ENCODE peak calls at places on chromosomes 5 and 9, in five cellular contexts. S is HepG2, K is H1, C is GM12878, F is NT2/D1. G is an unnamed sample.

GRCh38 chr5:67303356-67303755 is 106.8 kb upstream of the CD180 start:
- DNase-seq in C (no peak), S (no peak), F (no peak), K (no peak), G (no peak)

GRCh38 chr5:80656425-80656824 is 1.6 kb upstream of the DHFR start:
- DNase-seq in C (no peak), K (no peak), F (no peak), S (peak; percentile 29), G (no peak)

GRCh38 chr9:133456409-133456808 is 3.4 kb upstream of the CACFD1 start:
- DNase-seq in S (no peak), K (no peak), F (no peak), C (no peak), G (no peak)

GRCh38 chr5:138706655-138707480 is 46.4 kb upstream of the CTNNA1 start:
- DNase-seq in C (no peak), S (no peak), F (no peak), K (no peak), G (no peak)

GRCh38 chr5:143106175-143106574 is 297.3 kb downstream of the NR3C1 start:
- DNase-seq in K (no peak), F (no peak), S (peak; percentile 80), C (no peak), G (peak; percentile 22)

GRCh38 chr9:72930828-72931227 is 22.0 kb downstream of the ALDH1A1 start:
- DNase-seq in C (no peak), K (peak; percentile 50), S (no peak), F (no peak), G (no peak)

GRCh38 chr9:75064307-75065025 is 23.5 kb downstream of the NMRK1 start:
- DNase-seq in C (no peak), S (no peak), K (no peak), F (no peak), G (no peak)

GRCh38 chr9:135747311-135747710 is 45.3 kb downstream of the KCNT1 start:
- DNase-seq in K (no peak), C (no peak), S (no peak), F (no peak), G (no peak)

GRCh38 chr9:19252174-19252884 is 21.8 kb downstream of the DENND4C start:
- DNase-seq in K (no peak), C (no peak), F (no peak), S (no peak), G (no peak)

GRCh38 chr9:123445116-123445515 is 89.1 kb downstream of the CRB2 start:
- DNase-seq in C (no peak), F (no peak), S (no peak), K (no peak), G (no peak)

GRCh38 chr5:132830436-132831094 is at the start of gene SHROOM1:
- DNase-seq in K (peak; percentile 83), S (peak; percentile 66), F (no peak), C (no peak), G (peak; percentile 56)

GRCh38 chr5:74885170-74885569 is 19.0 kb upstream of the FAM169A start:
- DNase-seq in S (peak; percentile 39), K (no peak), F (no peak), C (no peak), G (no peak)

GRCh38 chr9:91042024-91042423 is 240.4 kb downstream of the SYK start:
- DNase-seq in K (no peak), C (no peak), F (no peak), S (no peak), G (no peak)

GRCh38 chr9:111974092-111974681 is 77.6 kb downstream of the UGCG start:
- DNase-seq in F (no peak), K (no peak), C (no peak), S (no peak), G (peak; percentile 62)

GRCh38 chr5:169263591-169263990 is 37.3 kb downstream of the SLIT3 start:
- DNase-seq in F (no peak), C (no peak), S (no peak), K (no peak), G (no peak)

GRCh38 chr5:169253071-169253470 is 47.9 kb downstream of the SLIT3 start:
- DNase-seq in K (no peak), C (no peak), S (no peak), F (no peak), G (no peak)

GRCh38 chr5:169256191-169256590 is 44.7 kb downstream of the SLIT3 start:
- DNase-seq in F (no peak), C (no peak), K (no peak), S (no peak), G (no peak)

GRCh38 chr5:169258372-169259000 is 42.5 kb downstream of the SLIT3 start:
- DNase-seq in C (no peak), S (no peak), K (no peak), F (no peak), G (no peak)
- TF ChIP-seq SUZ12 in C (no peak), S (no peak), K (no peak), F (no peak), G (no peak)

DNA sequence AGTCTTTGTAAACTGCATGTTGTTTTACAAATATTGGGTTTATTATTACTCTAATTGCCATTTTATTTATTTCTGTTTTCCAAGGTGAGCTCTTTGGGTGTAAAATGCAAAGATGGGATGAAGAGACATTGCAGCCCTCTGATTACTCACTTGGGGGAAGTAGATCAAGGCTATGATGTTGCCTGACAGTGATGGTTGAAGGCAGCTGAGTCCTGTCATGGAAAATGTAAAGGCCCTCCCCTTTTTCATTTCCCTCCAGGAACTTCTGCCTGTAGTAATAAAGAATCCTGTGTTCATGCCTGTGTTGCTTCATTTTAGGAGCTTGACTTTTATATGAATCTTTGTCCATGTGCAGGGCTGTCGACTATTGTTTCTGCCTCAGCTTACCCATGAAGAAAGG is 605.4 kb upstream of the CLINT1 start:
- DNase-seq in F (no peak), S (no peak), K (no peak), C (no peak), G (no peak)
- TF ChIP-seq SUZ12 in F (no peak), S (no peak), K (no peak), C (no peak), G (no peak)

GRCh38 chr5:137442660-137443059 is 56.5 kb downstream of the SPOCK1 start:
- DNase-seq in S (no peak), F (no peak), K (no peak), C (no peak), G (no peak)
- TF ChIP-seq SUZ12 in S (no peak), F (no peak), K (no peak), C (no peak), G (no peak)

GRCh38 chr9:98702340-98702739 is 6.4 kb downstream of the GABBR2 start:
- DNase-seq in S (peak; percentile 9), K (no peak), F (no peak), C (no peak), G (no peak)

GRCh38 chr9:98701576-98701975 is 7.2 kb downstream of the GABBR2 start:
- DNase-seq in C (no peak), K (no peak), S (peak; percentile 8), F (no peak), G (no peak)

GRCh38 chr9:98694943-98695342 is 13.8 kb downstream of the GABBR2 start:
- DNase-seq in S (no peak), K (no peak), F (no peak), C (no peak), G (no peak)

GRCh38 chr9:98700801-98701200 is 7.9 kb downstream of the GABBR2 start:
- DNase-seq in F (no peak), C (no peak), S (no peak), K (no peak), G (no peak)

DNA sequence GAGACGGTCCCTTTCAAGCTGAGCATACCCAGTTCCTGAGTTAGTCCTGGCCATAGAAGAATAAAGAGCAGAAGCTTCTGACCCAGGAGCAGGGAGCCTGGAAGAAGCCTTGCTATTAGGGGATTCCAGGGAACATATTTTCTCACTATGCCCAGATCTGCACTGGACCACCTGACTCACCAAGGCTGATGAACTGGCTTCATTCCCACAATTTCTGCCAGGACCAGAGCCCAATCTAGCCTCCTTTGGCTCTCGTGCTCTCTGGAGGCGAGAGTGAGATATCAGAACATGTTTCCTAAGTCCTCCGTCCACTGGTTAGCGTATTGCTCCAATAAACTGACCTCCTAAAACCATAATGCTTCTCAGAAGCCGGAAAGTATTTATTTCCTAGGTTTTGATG is 9.9 kb downstream of the GABBR2 start:
- DNase-seq in S (no peak), C (no peak), F (no peak), K (no peak), G (no peak)
- TF ChIP-seq SUZ12 in S (no peak), C (no peak), F (no peak), K (no peak), G (no peak)

DNA sequence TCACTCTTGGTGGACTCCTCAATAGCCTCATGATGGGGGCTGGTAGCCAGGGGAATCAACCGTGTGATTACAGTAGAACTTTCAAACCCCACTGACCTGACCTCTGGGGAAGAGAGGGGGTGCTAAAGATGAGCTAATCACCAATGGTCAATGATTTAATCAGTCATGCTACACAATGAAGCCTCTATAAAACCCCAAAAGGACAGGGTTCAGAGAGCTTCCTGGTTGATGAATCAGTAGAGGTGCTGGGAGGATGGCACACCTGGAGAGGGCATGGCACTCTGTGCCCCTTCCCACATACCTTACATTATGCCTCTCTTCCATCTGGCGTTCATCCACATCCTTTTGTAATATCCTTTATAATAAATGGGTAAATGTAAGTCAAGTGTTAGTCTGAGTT is 8.9 kb upstream of the SH3TC2 start:
- DNase-seq in K (no peak), C (no peak), F (no peak), S (no peak), G (no peak)
- TF ChIP-seq SUZ12 in K (no peak), C (no peak), F (no peak), S (no peak), G (no peak)

DNA sequence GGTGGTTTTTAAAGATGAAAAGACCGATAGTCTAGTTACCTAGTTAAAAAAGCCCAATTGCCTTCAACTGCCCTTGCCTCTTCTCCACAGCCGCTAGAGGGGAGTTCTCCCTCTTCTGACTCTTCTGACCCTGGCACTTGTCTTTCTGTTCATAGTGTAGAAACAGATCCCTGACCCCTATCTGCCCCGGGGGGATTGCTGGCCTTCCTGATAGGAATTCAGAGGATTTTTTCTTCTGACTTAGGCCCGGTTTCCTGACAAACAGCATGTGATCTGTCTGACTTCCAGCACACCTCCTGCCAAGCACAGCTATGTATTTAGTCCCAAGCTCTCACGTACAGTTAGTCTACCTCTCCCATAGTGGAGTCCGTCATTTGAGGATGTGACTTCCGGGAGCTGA is 5.0 kb upstream of the TMEM268 start:
- DNase-seq in K (no peak), S (peak; percentile 46), F (no peak), C (no peak), G (no peak)
- TF ChIP-seq SUZ12 in K (no peak), S (no peak), F (no peak), C (no peak), G (no peak)

G was measured in HEK293T.